ENCODE peak calls at places on chromosomes 12 and 14, in eight cellular contexts. R is GM12865, H is transverse colon, W is progenitor cell of endocrine pancreas, B is upper lobe of right lung, J is bronchial epithelial cell, L is GM23338, E is cardiac muscle cell. G is an unnamed sample.

GRCh38 chr14:22099942-22100763 is 426.5 kb upstream of the OR4E1 start:
- DNase-seq in L (peak), J (peak), E (peak), R (peak), W (peak), B (no peak), H (peak), G (no peak)

GRCh38 chr12:3311027-3311402 is 180.0 kb upstream of the PRMT8 start:
- DNase-seq in E (no peak), H (peak), L (no peak), W (no peak), R (no peak), J (peak), B (no peak), G (no peak)

GRCh38 chr14:70622111-70622712 is 19.5 kb upstream of the TTC9 start:
- DNase-seq in H (peak), R (peak), B (no peak), E (peak), J (peak), L (peak), W (peak), G (no peak)

GRCh38 chr12:78864483-78865296 is at the start of gene SYT1:
- DNase-seq in J (peak), W (peak), L (peak), R (peak), E (peak), B (peak), H (peak), G (no peak)

GRCh38 chr12:120687570-120688289 is 781 bp downstream of the MLEC start:
- DNase-seq in B (peak), E (peak), L (peak), H (peak), J (no peak), R (peak), W (no peak), G (no peak)

GRCh38 chr12:94648578-94648977 is 1.8 kb downstream of the TMCC3 start:
- DNase-seq in J (peak), L (no peak), E (no peak), H (no peak), R (no peak), B (no peak), W (no peak), G (no peak)

GRCh38 chr14:95156765-95157194 is 549 bp downstream of the DICER1 start:
- DNase-seq in J (no peak), E (peak), B (peak), R (peak), H (peak), W (peak), L (no peak), G (no peak)

GRCh38 chr14:105484069-105484996 is 2.4 kb upstream of the CRIP1 start:
- DNase-seq in W (no peak), B (no peak), E (no peak), J (no peak), R (no peak), H (no peak), L (no peak), G (no peak)

DNA sequence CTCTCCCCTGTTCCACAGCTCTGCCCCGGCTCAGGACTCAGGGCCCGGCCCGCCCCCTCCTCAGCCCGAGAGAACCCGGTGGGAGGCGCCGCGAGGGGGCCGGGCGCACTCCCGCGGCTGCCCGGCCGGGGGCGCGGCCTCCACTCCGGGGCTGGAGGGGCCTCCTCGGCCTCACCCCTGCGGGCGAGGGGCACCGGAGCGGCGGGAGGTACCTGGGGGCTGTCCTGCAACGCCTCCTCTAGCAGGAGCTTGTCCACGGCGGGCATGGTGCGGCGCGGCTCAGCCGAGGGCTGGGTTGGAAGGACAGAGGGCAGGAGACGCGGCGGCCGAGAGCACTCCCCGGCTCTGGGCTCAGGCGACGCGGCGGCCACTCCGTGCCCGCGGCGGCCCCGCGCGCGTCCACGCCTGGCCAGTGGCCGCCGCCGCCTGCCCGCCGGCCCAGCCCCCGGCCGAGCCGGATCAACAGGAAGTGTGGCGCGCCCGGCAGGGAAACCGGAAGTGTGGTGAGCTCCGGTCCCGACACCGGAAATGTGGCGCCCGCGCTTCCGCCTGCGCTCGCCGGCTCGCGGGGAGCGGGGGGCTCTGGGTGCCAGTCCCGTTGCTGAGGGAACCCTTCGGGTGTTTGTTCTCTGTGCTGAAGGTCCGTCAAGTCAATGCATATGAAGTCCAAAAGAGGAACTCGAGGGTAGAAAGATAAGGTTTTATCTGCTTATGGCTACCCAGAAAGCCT is at the start of gene APPL2:
- DNase-seq in B (peak), J (peak), E (peak), H (peak), L (peak), R (peak), W (peak), G (peak)
- TF ChIP-seq CTCF in B (peak), J (peak), E (peak), H (peak), L (peak), R (peak), W (peak), G (no peak)

GRCh38 chr14:79686196-79686595 is 525.1 kb downstream of the DIO2 start:
- DNase-seq in R (no peak), H (no peak), L (no peak), W (no peak), E (no peak), B (no peak), J (no peak), G (no peak)
- TF ChIP-seq CTCF in R (no peak), H (no peak), L (no peak), W (no peak), E (no peak), B (no peak), J (no peak), G (no peak)

DNA sequence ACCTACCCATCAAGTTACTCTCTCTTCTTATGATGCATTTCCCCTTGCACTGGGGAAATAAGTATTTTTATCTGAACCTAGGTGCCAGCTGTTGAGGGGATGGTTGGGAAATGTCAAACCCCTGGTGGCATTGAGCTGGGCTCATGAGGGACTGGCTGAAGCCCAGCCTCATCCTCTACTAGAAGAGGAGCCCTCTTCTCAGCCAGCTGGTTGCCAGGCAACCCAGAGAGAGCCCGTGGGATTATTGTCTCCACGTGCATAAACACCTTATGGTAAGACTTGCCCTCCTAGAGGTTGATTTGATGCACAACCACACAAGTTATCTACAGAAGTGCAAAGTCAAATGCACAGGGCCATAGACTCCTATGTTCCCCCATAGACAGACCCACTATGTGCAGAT is 89.8 kb downstream of the WSCD2 start:
- DNase-seq in L (no peak), R (no peak), E (no peak), H (no peak), J (no peak), B (no peak), W (no peak), G (no peak)
- TF ChIP-seq CTCF in L (no peak), R (no peak), E (no peak), H (no peak), J (no peak), B (no peak), W (no peak), G (no peak)

DNA sequence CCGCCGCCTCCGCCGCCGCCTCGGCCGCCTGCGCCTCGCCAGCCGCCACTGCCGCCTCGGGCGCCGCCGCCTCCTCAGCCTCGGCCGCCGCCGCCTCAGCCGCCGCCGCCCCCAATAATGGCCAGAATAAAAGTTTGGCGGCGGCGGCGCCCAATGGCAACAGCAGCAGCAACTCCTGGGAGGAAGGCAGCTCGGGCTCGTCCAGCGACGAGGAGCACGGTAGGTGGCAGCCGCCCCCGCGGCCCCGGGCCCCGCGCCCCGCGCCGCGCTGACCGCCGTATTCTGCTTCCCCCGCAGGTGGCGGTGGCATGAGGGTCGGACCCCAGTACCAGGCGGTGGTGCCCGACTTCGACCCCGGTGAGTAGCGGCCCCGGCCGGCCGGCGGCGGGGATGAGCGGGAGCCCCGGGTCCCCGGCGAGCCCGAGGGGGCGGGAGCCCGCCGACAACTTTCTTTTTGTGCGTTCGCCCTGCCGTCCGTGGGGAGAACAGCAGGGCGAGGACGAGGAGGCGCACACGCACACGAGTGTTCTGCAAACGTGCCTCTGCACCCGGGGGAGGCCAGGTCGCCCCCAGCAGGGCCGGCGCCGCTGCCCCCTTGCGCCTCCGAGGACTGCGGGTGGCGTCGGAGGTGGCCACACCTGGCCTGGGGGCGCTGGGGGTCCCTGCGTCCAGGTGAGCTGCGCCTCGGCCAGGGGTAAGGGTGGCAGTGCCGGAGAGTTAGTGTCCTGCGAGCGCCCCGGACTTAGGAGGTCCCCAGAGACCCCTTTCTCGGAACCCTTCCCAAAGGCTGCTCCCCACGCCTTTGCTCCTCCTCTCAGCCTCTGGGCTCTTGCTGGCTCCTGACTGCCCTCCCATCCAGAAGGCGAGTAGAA is 756 bp downstream of the RCOR1 start:
- DNase-seq in E (peak), J (no peak), H (peak), L (peak), W (peak), R (peak), B (peak), G (no peak)
- TF ChIP-seq CTCF in E (peak), J (peak), H (peak), L (no peak), W (peak), R (peak), B (peak), G (peak)

G was measured in AG09319.